ENCODE peak calls at places on chromosomes 5 and 9, in ten cellular contexts. C is fibroblast of mammary gland, A is uterus, E is A673, R is choroid plexus epithelial cell, Y is mammary epithelial cell, Q is foreskin fibroblast, P is IMR-90, H is A549, K is suprapubic skin. M is an unnamed sample.

GRCh38 chr9:116501871-116502270 is 185.2 kb upstream of the TRIM32 start:
- DNase-seq in C (peak; percentile 78), A (no peak), E (no peak), R (peak; percentile 53), Y (peak; percentile 76), Q (peak; percentile 73), P (peak; percentile 59), H (peak; percentile 48), K (no peak), M (peak; percentile 75)

GRCh38 chr9:32969270-32969669 is 32.2 kb downstream of the APTX start:
- DNase-seq in C (peak; percentile 72), A (no peak), E (no peak), R (peak; percentile 56), Y (peak; percentile 6), Q (peak; percentile 86), P (peak; percentile 74), H (no peak), K (no peak), M (no peak)

GRCh38 chr5:96616801-96617200 is 45.4 kb upstream of the CAST start:
- DNase-seq in C (no peak), A (no peak), E (no peak), R (no peak), Y (peak; percentile 71), Q (no peak), P (no peak), H (no peak), K (no peak), M (no peak)

GRCh38 chr9:114311571-114312512 is 11.1 kb upstream of the ORM1 start:
- DNase-seq in C (no peak), A (no peak), E (no peak), R (no peak), Y (no peak), Q (no peak), P (no peak), H (no peak), K (peak; percentile 70), M (no peak)

GRCh38 chr9:86494644-86495081 is 140.5 kb upstream of the TUT7 start:
- DNase-seq in C (peak; percentile 85), A (no peak), E (peak; percentile 82), R (peak; percentile 71), Y (peak; percentile 65), Q (peak; percentile 63), P (peak; percentile 80), H (no peak), K (no peak), M (peak; percentile 92)

GRCh38 chr5:3325206-3325605 is 270.4 kb upstream of the IRX1 start:
- DNase-seq in C (no peak), A (no peak), E (no peak), R (no peak), Y (peak; percentile 59), Q (peak; percentile 34), P (no peak), H (no peak), K (no peak), M (no peak)

GRCh38 chr9:21392270-21392669 is 7.1 kb upstream of the IFNA2 start:
- DNase-seq in C (peak; percentile 31), A (no peak), E (peak; percentile 22), R (peak; percentile 36), Y (peak; percentile 33), Q (peak; percentile 6), P (no peak), H (peak; percentile 37), K (no peak), M (peak; percentile 29)

GRCh38 chr5:168204165-168204564 is 87.3 kb upstream of the WWC1 start:
- DNase-seq in C (no peak), A (no peak), E (no peak), R (no peak), Y (no peak), Q (no peak), P (no peak), H (no peak), K (no peak), M (no peak)

GRCh38 chr5:94853122-94853521 is 234.7 kb downstream of the SLF1 start:
- DNase-seq in C (no peak), A (no peak), E (no peak), R (no peak), Y (no peak), Q (no peak), P (no peak), H (no peak), K (no peak), M (no peak)

GRCh38 chr9:34413229-34413852 is 36.6 kb upstream of the MYORG start:
- DNase-seq in C (peak; percentile 59), A (peak; percentile 31), E (peak; percentile 62), R (peak; percentile 65), Y (peak; percentile 40), Q (peak; percentile 72), P (peak; percentile 43), H (peak; percentile 49), K (no peak), M (peak; percentile 57)

GRCh38 chr9:123599781-123600180 is 243.8 kb downstream of the CRB2 start:
- DNase-seq in C (peak; percentile 25), A (no peak), E (no peak), R (no peak), Y (no peak), Q (peak; percentile 46), P (no peak), H (no peak), K (no peak), M (no peak)

GRCh38 chr9:128203842-128204551 is 818 bp downstream of the DNM1 start:
- DNase-seq in C (no peak), A (peak; percentile 52), E (no peak), R (no peak), Y (peak; percentile 8), Q (peak; percentile 76), P (peak; percentile 47), H (peak; percentile 79), K (no peak), M (peak; percentile 29)

GRCh38 chr5:138716456-138716924 is 36.7 kb upstream of the CTNNA1 start:
- DNase-seq in C (no peak), A (no peak), E (no peak), R (peak; percentile 57), Y (no peak), Q (no peak), P (peak; percentile 12), H (no peak), K (no peak), M (peak; percentile 48)

GRCh38 chr5:41695920-41696582 is 174.2 kb downstream of the OXCT1 start:
- DNase-seq in C (peak; percentile 17), A (no peak), E (peak; percentile 60), R (peak; percentile 17), Y (no peak), Q (peak; percentile 2), P (no peak), H (no peak), K (no peak), M (no peak)

GRCh38 chr5:152634596-152634995 is 229.5 kb upstream of the NMUR2 start:
- DNase-seq in C (no peak), A (no peak), E (no peak), R (no peak), Y (no peak), Q (no peak), P (no peak), H (no peak), K (no peak), M (no peak)

GRCh38 chr9:136517950-136518349 is 27.9 kb downstream of the NOTCH1 start:
- DNase-seq in C (no peak), A (no peak), E (no peak), R (no peak), Y (no peak), Q (no peak), P (no peak), H (no peak), K (no peak), M (no peak)

GRCh38 chr5:73693573-73694061 is 67.6 kb downstream of the ARHGEF28 start:
- DNase-seq in C (peak; percentile 57), A (no peak), E (peak; percentile 31), R (peak; percentile 74), Y (no peak), Q (peak; percentile 73), P (peak; percentile 49), H (peak; percentile 40), K (no peak), M (peak; percentile 52)

GRCh38 chr5:137486707-137487106 is 12.4 kb downstream of the SPOCK1 start:
- DNase-seq in C (peak; percentile 96), A (peak; percentile 30), E (no peak), R (no peak), Y (no peak), Q (peak; percentile 62), P (peak; percentile 81), H (no peak), K (no peak), M (peak; percentile 63)

GRCh38 chr9:8235489-8235888 is 435.9 kb upstream of the DMAC1 start:
- DNase-seq in C (no peak), A (no peak), E (no peak), R (no peak), Y (no peak), Q (no peak), P (no peak), H (no peak), K (no peak), M (no peak)
- H3K4me3 ChIP-seq in C (no peak overlapping the region), A (no peak overlapping the region), E (no peak overlapping the region), R (no peak overlapping the region), Y (no peak overlapping the region), Q (no peak overlapping the region), P (no peak overlapping the region), H (no peak overlapping the region), K (no peak overlapping the region), M (no peak overlapping the region)

GRCh38 chr9:37480759-37481158 is 5.0 kb upstream of the POLR1E start:
- DNase-seq in C (no peak), A (no peak), E (no peak), R (no peak), Y (no peak), Q (no peak), P (no peak), H (no peak), K (no peak), M (no peak)
- TF ChIP-seq CTCF in C (no peak), A (no peak), E (no peak), R (peak; percentile 4), Y (no peak), Q (no peak), P (no peak), H (no peak), K (no peak), M (no peak)

GRCh38 chr9:11551106-11551505 is 938.3 kb upstream of the PTPRD start:
- DNase-seq in C (no peak), A (no peak), E (no peak), R (no peak), Y (no peak), Q (no peak), P (no peak), H (no peak), K (no peak), M (no peak)
- H3K4me3 ChIP-seq in C (no peak overlapping the region), A (no peak overlapping the region), E (no peak overlapping the region), R (no peak overlapping the region), Y (no peak overlapping the region), Q (no peak overlapping the region), P (no peak overlapping the region), H (no peak overlapping the region), K (no peak overlapping the region), M (no peak overlapping the region)

DNA sequence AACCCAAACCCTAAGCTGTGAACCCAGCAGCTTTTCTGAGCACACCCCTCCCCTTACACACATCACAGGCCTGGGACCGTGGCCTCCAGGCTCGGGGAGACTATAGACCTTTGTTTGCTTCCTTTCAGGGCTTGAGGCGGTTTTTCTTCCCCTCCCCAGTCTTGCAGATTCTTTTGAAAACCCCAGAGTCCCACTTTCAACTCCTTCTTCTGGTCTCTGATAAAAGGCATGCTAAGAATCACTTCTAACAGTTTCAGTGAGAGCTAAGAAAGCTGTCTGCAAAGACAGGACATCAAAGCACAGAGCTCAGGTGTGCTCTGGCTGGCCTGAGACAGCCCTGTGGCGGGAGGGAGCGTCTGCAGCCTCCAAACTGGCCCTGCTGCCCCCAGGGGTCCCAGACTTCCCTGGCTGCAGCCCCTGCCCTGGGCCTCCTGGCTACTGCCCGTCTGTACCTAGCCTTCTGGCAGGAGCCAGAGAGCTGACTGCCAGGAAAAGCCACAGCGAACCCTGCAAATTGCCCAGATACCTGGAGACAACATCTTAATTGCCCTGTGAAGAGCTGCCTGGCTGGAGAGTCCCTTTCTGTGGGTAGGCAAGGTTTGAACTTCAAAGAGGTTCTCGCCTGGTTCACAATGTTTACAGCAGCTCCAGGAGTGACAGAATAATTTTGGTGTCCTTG is 138.9 kb downstream of the GADD45G start:
- DNase-seq in C (no peak), A (no peak), E (no peak), R (no peak), Y (no peak), Q (no peak), P (no peak), H (no peak), K (no peak), M (no peak)
- TF ChIP-seq CTCF in C (no peak), A (no peak), E (no peak), R (no peak), Y (no peak), Q (no peak), P (no peak), H (no peak), K (no peak), M (no peak)

M was measured in cardiac fibroblast.